ENCODE peak calls at places on chromosomes 1 and 21, in seven cellular contexts. One of them, this sample, is unnamed.

GRCh38 chr1:94253456-94254042 is 16.2 kb upstream of the ARHGAP29 start:
- DNase-seq in aorta: no peak
- DNase-seq in iPS-NIHi11: no peak
- DNase-seq in activated CD4-positive, alpha-beta T cell treated with anti-CD3 and anti-CD28 coated beads, Interleukin-2, amount 50 U/mL, for 1 hour: no peak
- DNase-seq in NT2/D1: no peak
- DNase-seq in PC-3: peak; percentile 69
- DNase-seq in natural killer cell: no peak
- DNase-seq in this sample: no peak

GRCh38 chr1:111203681-111204210 is 3.3 kb upstream of the DENND2D start:
- DNase-seq in PC-3: peak; percentile 54
- DNase-seq in NT2/D1: no peak
- DNase-seq in activated CD4-positive, alpha-beta T cell treated with anti-CD3 and anti-CD28 coated beads, Interleukin-2, amount 50 U/mL, for 1 hour: peak; percentile 79
- DNase-seq in aorta: peak; percentile 88
- DNase-seq in natural killer cell: peak; percentile 77
- DNase-seq in iPS-NIHi11: peak; percentile 73
- DNase-seq in this sample: peak; percentile 82

GRCh38 chr1:28417441-28418277 is 48.1 kb downstream of the PHACTR4 start:
- DNase-seq in natural killer cell: no peak
- DNase-seq in iPS-NIHi11: no peak
- DNase-seq in activated CD4-positive, alpha-beta T cell treated with anti-CD3 and anti-CD28 coated beads, Interleukin-2, amount 50 U/mL, for 1 hour: no peak
- DNase-seq in aorta: no peak
- DNase-seq in NT2/D1: no peak
- DNase-seq in PC-3: peak; percentile 63
- DNase-seq in this sample: no peak

GRCh38 chr1:1329304-1330210 is 1.5 kb upstream of the TAS1R3 start:
- DNase-seq in activated CD4-positive, alpha-beta T cell treated with anti-CD3 and anti-CD28 coated beads, Interleukin-2, amount 50 U/mL, for 1 hour: no peak
- DNase-seq in natural killer cell: no peak
- DNase-seq in aorta: no peak
- DNase-seq in NT2/D1: no peak
- DNase-seq in PC-3: peak; percentile 37
- DNase-seq in iPS-NIHi11: no peak
- DNase-seq in this sample: no peak

GRCh38 chr1:75984781-75985180 is 52.6 kb upstream of the ASB17 start:
- DNase-seq in activated CD4-positive, alpha-beta T cell treated with anti-CD3 and anti-CD28 coated beads, Interleukin-2, amount 50 U/mL, for 1 hour: no peak
- DNase-seq in iPS-NIHi11: no peak
- DNase-seq in natural killer cell: no peak
- DNase-seq in NT2/D1: no peak
- DNase-seq in PC-3: no peak
- DNase-seq in aorta: no peak
- DNase-seq in this sample: no peak

GRCh38 chr1:10019561-10019960 is 13.2 kb upstream of the UBE4B start:
- DNase-seq in activated CD4-positive, alpha-beta T cell treated with anti-CD3 and anti-CD28 coated beads, Interleukin-2, amount 50 U/mL, for 1 hour: no peak
- DNase-seq in PC-3: no peak
- DNase-seq in natural killer cell: no peak
- DNase-seq in aorta: no peak
- DNase-seq in NT2/D1: no peak
- DNase-seq in iPS-NIHi11: no peak
- DNase-seq in this sample: no peak

GRCh38 chr1:29145739-29146437 is 22.2 kb upstream of the TMEM200B start:
- DNase-seq in NT2/D1: no peak
- DNase-seq in PC-3: peak; percentile 59
- DNase-seq in iPS-NIHi11: no peak
- DNase-seq in activated CD4-positive, alpha-beta T cell treated with anti-CD3 and anti-CD28 coated beads, Interleukin-2, amount 50 U/mL, for 1 hour: no peak
- DNase-seq in natural killer cell: no peak
- DNase-seq in aorta: no peak
- DNase-seq in this sample: no peak

GRCh38 chr1:54329337-54329954 is 76.7 kb downstream of the SSBP3 start:
- DNase-seq in aorta: no peak
- DNase-seq in PC-3: no peak
- DNase-seq in NT2/D1: no peak
- DNase-seq in iPS-NIHi11: no peak
- DNase-seq in activated CD4-positive, alpha-beta T cell treated with anti-CD3 and anti-CD28 coated beads, Interleukin-2, amount 50 U/mL, for 1 hour: no peak
- DNase-seq in natural killer cell: no peak
- DNase-seq in this sample: peak; percentile 53

GRCh38 chr21:36725793-36726386 is 27.0 kb downstream of the SIM2 start:
- DNase-seq in NT2/D1: no peak
- DNase-seq in natural killer cell: no peak
- DNase-seq in aorta: no peak
- DNase-seq in activated CD4-positive, alpha-beta T cell treated with anti-CD3 and anti-CD28 coated beads, Interleukin-2, amount 50 U/mL, for 1 hour: no peak
- DNase-seq in iPS-NIHi11: no peak
- DNase-seq in PC-3: no peak
- DNase-seq in this sample: no peak

GRCh38 chr1:112464501-112464900 is 44.3 kb upstream of the WNT2B start:
- DNase-seq in activated CD4-positive, alpha-beta T cell treated with anti-CD3 and anti-CD28 coated beads, Interleukin-2, amount 50 U/mL, for 1 hour: no peak
- DNase-seq in natural killer cell: no peak
- DNase-seq in NT2/D1: no peak
- DNase-seq in PC-3: peak; percentile 32
- DNase-seq in aorta: no peak
- DNase-seq in iPS-NIHi11: no peak
- DNase-seq in this sample: no peak

GRCh38 chr1:54112027-54112426 is 40.8 kb downstream of the CDCP2 start:
- DNase-seq in aorta: no peak
- DNase-seq in NT2/D1: no peak
- DNase-seq in activated CD4-positive, alpha-beta T cell treated with anti-CD3 and anti-CD28 coated beads, Interleukin-2, amount 50 U/mL, for 1 hour: no peak
- DNase-seq in natural killer cell: no peak
- DNase-seq in iPS-NIHi11: no peak
- DNase-seq in PC-3: no peak
- DNase-seq in this sample: no peak

GRCh38 chr1:232290570-232290969 is 339.4 kb downstream of the SIPA1L2 start:
- DNase-seq in NT2/D1: no peak
- DNase-seq in PC-3: no peak
- DNase-seq in iPS-NIHi11: no peak
- DNase-seq in activated CD4-positive, alpha-beta T cell treated with anti-CD3 and anti-CD28 coated beads, Interleukin-2, amount 50 U/mL, for 1 hour: no peak
- DNase-seq in aorta: no peak
- DNase-seq in natural killer cell: no peak
- DNase-seq in this sample: no peak

This sample was measured in NCI-H526.